ENCODE peak calls at places on chromosomes 1 and 21, in eight cellular contexts. J is astrocyte of the cerebellum; Z is GM20000; W is MCF 10A; N is GM13977; A is CD8-positive, alpha-beta T cell; T is left ventricle myocardium inferior; V is AG09319. I is an unnamed sample.

GRCh38 chr1:168972887-168973286 is 133.6 kb upstream of the ATP1B1 start:
- DNase-seq in J (peak), Z (no peak), W (peak), N (no peak), A (no peak), T (no peak), V (no peak), I (no peak)

GRCh38 chr1:55140546-55140983 is 74.6 kb downstream of the USP24 start:
- DNase-seq in J (peak), Z (peak), W (peak), N (peak), A (peak), T (peak), V (peak), I (peak)

GRCh38 chr1:244104309-244105060 is 53.4 kb downstream of the ZBTB18 start:
- DNase-seq in J (peak), Z (no peak), W (peak), N (no peak), A (no peak), T (no peak), V (peak), I (no peak)

GRCh38 chr1:157894613-157895012 is 53.0 kb upstream of the CD5L start:
- DNase-seq in J (no peak), Z (no peak), W (no peak), N (no peak), A (no peak), T (no peak), V (no peak), I (no peak)

GRCh38 chr1:208059328-208060017 is 148.5 kb upstream of the CD34 start:
- DNase-seq in J (no peak), Z (no peak), W (no peak), N (no peak), A (no peak), T (no peak), V (no peak), I (no peak)

GRCh38 chr1:63622847-63623566 is 29.8 kb downstream of the PGM1 start:
- DNase-seq in J (no peak), Z (no peak), W (no peak), N (no peak), A (no peak), T (no peak), V (no peak), I (no peak)

GRCh38 chr1:15328785-15329480 is 80.8 kb upstream of the EFHD2 start:
- DNase-seq in J (peak), Z (peak), W (no peak), N (peak), A (no peak), T (peak), V (no peak), I (peak)

GRCh38 chr1:117499071-117499470 is 106.8 kb upstream of the TENT5C start:
- DNase-seq in J (no peak), Z (no peak), W (no peak), N (no peak), A (no peak), T (no peak), V (no peak), I (no peak)

DNA sequence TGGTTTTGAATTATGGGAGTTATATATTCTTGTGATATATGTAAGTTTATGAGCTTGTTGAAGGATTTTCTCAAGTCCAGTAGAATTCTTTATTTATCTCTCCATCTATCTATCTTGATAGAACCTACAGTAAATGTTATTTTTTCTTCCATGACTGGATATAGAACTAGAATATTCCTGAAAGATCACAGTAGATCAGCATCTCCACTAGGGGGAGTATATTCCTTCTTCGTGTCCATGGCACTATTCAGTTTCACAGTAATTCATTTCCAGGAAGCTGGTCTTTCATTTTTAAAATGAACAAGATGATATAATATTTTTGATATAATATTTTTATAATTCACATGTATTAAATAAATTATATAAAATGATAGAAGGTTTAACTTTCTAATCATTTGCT is 18.8 kb downstream of the TMPRSS15 start:
- DNase-seq in J (peak), Z (no peak), W (peak), N (no peak), A (no peak), T (no peak), V (no peak), I (no peak)
- TF ChIP-seq CTCF in J (peak), Z (peak), W (peak), N (peak), A (no peak), T (peak), V (peak), I (no peak)

GRCh38 chr1:25566730-25567341 is 23.4 kb downstream of the LDLRAP1 start:
- DNase-seq in J (peak), Z (no peak), W (no peak), N (no peak), A (no peak), T (peak), V (no peak), I (no peak)
- TF ChIP-seq CTCF in J (peak), Z (no peak), W (no peak), N (peak), A (peak), T (no peak), V (no peak), I (no peak)

DNA sequence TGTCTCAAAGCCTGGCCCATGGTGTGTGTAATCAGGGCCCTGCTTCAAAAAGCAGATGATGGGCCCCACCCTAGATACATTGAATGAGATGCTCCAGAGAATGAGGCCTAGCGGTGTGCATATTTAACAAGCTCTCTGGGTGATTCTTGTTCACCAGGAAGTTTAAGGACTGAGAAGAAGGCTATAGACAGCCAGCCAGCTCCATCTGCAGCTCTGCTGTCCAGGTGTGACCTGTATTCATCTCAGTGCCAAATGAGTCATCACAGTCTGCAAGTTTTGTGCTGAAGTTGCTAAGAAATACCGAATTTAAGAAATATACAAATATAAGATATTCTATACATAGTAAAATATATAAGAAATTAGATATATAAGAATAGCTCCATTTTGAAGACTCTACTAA is 182.0 kb upstream of the RUNX1 start:
- DNase-seq in J (no peak), Z (no peak), W (peak), N (no peak), A (no peak), T (no peak), V (no peak), I (no peak)
- TF ChIP-seq CTCF in J (no peak), Z (no peak), W (no peak), N (no peak), A (no peak), T (no peak), V (no peak), I (no peak)

GRCh38 chr1:85240174-85240601 is 19.3 kb downstream of the C1orf52 start:
- DNase-seq in J (no peak), Z (peak), W (peak), N (peak), A (no peak), T (no peak), V (no peak), I (peak)
- TF ChIP-seq CTCF in J (peak), Z (no peak), W (peak), N (peak), A (no peak), T (peak), V (peak), I (peak)

DNA sequence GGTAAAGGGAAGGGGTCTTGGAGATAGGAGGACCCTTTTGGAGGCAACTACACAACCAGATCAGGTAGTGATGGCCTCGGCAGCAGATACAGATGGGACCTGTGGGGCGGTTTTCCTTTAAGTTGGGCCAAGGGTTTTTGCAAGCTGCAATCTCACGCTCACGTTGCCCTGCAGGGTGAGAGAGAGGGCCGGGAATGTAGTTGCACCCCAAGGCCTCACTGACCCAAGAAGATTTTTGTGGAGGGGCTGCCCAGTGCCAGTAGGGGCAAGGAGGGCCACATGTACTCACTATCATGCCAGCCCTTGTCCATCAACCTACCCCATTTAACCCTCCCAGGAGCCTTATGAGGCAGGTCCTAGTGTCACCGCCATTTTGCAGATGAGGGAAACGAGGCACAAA is 57.7 kb upstream of the SELENON start:
- DNase-seq in J (no peak), Z (no peak), W (no peak), N (no peak), A (no peak), T (no peak), V (no peak), I (no peak)
- TF ChIP-seq CTCF in J (no peak), Z (no peak), W (no peak), N (no peak), A (no peak), T (no peak), V (no peak), I (no peak)

DNA sequence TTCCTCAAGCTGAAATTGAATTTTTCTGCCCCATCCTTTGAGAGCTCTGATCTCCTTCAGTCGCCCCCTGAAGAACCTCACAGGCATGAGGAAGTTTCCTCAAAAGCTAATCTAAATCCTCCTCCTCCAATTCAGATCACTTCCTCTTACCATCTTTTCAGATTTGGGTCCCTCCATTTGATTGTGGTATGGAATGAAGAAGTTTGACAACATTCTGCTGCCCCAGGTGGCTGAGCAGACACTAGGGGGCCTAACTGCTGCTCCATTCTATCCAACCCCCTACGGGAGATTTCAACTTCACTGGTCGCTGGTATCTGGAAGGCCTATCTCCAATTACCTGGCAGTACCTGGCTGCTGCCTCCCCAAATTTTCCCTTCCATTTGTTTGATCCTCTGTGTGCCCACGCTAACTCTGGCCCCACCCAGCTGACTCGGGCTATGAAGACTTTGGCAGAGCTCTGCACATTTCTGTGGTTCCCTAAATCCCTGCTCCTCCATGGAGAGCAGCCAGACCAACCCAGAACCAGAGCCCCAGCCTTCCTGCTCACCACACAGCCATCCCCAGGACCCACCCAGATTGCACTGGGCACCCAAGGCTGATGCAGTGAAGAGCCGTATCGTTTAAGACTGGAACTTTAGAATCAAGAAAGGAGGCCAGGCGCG is 7.8 kb downstream of the IRF6 start:
- DNase-seq in J (no peak), Z (no peak), W (peak), N (no peak), A (no peak), T (no peak), V (no peak), I (no peak)
- TF ChIP-seq CTCF in J (no peak), Z (no peak), W (no peak), N (no peak), A (no peak), T (no peak), V (peak), I (no peak)

GRCh38 chr1:151905070-151905442 is 4.3 kb downstream of the THEM4 start:
- DNase-seq in J (no peak), Z (no peak), W (no peak), N (no peak), A (peak), T (no peak), V (no peak), I (no peak)

GRCh38 chr1:151909167-151910149 is at the start of gene THEM4:
- DNase-seq in J (peak), Z (peak), W (peak), N (peak), A (peak), T (peak), V (peak), I (peak)

GRCh38 chr1:151907363-151908139 is 1.8 kb downstream of the THEM4 start:
- DNase-seq in J (no peak), Z (no peak), W (no peak), N (no peak), A (no peak), T (no peak), V (no peak), I (no peak)

GRCh38 chr1:151912973-151913372 is 3.7 kb upstream of the THEM4 start:
- DNase-seq in J (no peak), Z (no peak), W (no peak), N (no peak), A (no peak), T (no peak), V (no peak), I (no peak)

DNA sequence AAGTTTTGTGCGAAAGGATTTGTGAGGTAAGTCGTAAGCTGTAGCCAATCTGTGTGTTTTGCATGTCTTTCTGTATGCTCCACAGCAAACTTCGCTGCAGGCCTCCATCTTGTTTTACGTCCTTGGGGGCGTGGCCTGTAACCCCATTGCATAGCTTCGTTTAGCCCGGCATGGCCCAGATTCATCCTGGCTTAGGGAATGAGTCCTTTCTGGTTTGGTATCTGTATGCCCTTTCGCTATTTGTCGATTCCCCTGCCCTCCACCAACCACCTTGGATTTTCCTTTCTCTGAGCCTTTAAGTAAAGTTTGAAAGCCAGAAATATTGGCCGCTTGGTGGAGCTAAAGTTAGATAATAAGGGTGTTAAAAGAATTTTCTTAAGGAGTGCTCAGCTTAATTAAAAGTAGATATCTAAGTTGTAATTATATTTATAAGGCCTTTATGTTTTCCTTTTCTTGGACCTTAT is 1.1 kb downstream of the THEM4 start:
- DNase-seq in J (no peak), Z (peak), W (peak), N (peak), A (no peak), T (no peak), V (no peak), I (no peak)
- TF ChIP-seq CTCF in J (no peak), Z (peak), W (peak), N (no peak), A (no peak), T (no peak), V (peak), I (no peak)

DNA sequence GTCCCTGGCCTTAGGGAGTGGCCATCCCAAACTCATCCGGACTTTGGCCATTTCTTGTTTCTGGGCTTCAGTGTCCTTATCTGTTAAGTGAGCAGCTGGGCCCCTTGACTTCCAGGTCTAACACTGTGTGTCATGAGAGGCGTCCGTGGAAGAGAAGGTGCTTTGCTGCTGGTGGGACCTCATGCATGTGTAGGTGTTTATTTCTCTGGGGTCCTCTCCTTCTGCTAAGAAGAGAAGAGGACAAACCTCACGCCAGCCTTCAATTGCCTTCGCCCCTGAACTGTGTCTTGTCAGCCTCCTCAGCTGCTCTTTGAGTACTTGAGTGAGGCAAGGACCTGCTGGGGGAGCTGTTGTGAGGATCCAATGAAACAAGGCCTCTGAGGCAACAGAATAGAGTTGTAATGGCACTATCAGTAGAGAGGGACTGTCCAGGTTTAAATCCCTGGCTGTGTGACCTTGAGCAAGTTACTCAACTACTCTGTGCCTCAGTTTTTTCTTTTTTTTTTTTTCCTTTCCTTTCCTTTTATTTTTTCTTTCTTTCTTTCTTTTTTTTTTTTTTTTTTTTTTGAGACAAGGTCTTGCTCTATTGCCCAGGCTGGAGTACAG is 72.4 kb downstream of the RUNX3 start:
- DNase-seq in J (no peak), Z (no peak), W (no peak), N (no peak), A (no peak), T (no peak), V (no peak), I (peak)
- TF ChIP-seq CTCF in J (no peak), Z (no peak), W (no peak), N (peak), A (no peak), T (no peak), V (no peak), I (no peak)

GRCh38 chr1:53137729-53138128 is 4.7 kb downstream of the SLC1A7 start:
- DNase-seq in J (no peak), Z (no peak), W (no peak), N (no peak), A (no peak), T (no peak), V (no peak), I (no peak)
- TF ChIP-seq CTCF in J (no peak), Z (no peak), W (no peak), N (no peak), A (no peak), T (no peak), V (no peak), I (no peak)

DNA sequence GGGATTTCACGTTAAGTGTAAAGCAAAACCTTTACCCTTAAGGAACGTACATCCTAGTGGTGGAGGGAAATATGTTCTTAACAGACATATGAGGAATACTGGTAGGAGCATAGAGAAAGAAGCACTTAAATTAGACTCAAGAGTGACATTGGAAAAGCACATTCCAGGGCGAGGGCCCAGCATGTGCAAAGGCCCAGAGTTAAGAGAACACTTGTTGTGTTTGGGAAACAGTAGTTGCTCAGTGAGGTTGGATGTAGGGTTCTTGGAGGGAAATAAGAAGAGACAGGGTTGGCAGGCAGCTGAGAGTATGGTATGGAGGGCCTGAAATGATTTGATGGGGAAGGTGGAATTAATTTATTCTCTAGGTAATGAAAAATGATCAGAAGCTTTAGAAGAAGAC is 115.5 kb downstream of the CNIH3 start:
- DNase-seq in J (no peak), Z (no peak), W (no peak), N (no peak), A (no peak), T (no peak), V (no peak), I (no peak)
- TF ChIP-seq CTCF in J (no peak), Z (no peak), W (no peak), N (no peak), A (no peak), T (no peak), V (no peak), I (no peak)